ENCODE peak calls at places on chromosome 1, in four cellular contexts. K is H1, D is hepatocyte, R is IMR-90. P is an unnamed sample.
A peak's percentile ranks its signal among the peaks of the same experiment; 100 is the strongest.

GRCh38 chr1:8794605-8795004 is 22.8 kb downstream of the RERE start:
- DNase-seq in K (peak; percentile 46), D (no peak), R (no peak), P (no peak)

GRCh38 chr1:2088434-2088833 is 38.2 kb downstream of the PRKCZ start:
- DNase-seq in K (no peak), D (no peak), R (peak; percentile 90), P (no peak)

GRCh38 chr1:58893257-58893869 is 109.5 kb upstream of the JUN start:
- DNase-seq in K (no peak), D (no peak), R (no peak), P (no peak)

GRCh38 chr1:43975249-43975961 is 645 bp downstream of the ATP6V0B start:
- DNase-seq in K (no peak), D (peak; percentile 72), R (no peak), P (peak; percentile 29)

GRCh38 chr1:223417444-223417843 is 24.2 kb downstream of the CCDC185 start:
- DNase-seq in K (no peak), D (no peak), R (no peak), P (no peak)

GRCh38 chr1:177780096-177780700 is 189.7 kb downstream of the SEC16B start:
- DNase-seq in K (no peak), D (peak; percentile 69), R (peak; percentile 57), P (peak; percentile 51)

GRCh38 chr1:202037706-202038296 is 27.4 kb downstream of the ELF3 start:
- DNase-seq in K (no peak), D (no peak), R (peak; percentile 72), P (peak; percentile 80)

GRCh38 chr1:170705981-170706380 is 42.0 kb downstream of the PRRX1 start:
- DNase-seq in K (no peak), D (no peak), R (peak; percentile 26), P (no peak)

GRCh38 chr1:67741121-67741520 is 56.1 kb downstream of the GADD45A start:
- DNase-seq in K (no peak), D (peak; percentile 60), R (no peak), P (no peak)

GRCh38 chr1:223864084-223864483 is 18.3 kb upstream of the TP53BP2 start:
- DNase-seq in K (no peak), D (no peak), R (no peak), P (no peak)

GRCh38 chr1:54120698-54121481 is 31.9 kb downstream of the CDCP2 start:
- DNase-seq in K (peak; percentile 63), D (peak; percentile 21), R (no peak), P (no peak)

GRCh38 chr1:112431038-112431437 is 35.0 kb downstream of the CTTNBP2NL start:
- DNase-seq in K (no peak), D (no peak), R (no peak), P (no peak)

GRCh38 chr1:209307836-209308235 is 275.7 kb upstream of the CAMK1G start:
- DNase-seq in K (no peak), D (no peak), R (no peak), P (no peak)

GRCh38 chr1:98940680-98941079 is 64.0 kb downstream of the PLPPR5 start:
- DNase-seq in K (no peak), D (no peak), R (peak; percentile 81), P (peak; percentile 71)

GRCh38 chr1:67446893-67447292 is 16.7 kb upstream of the SERBP1 start:
- DNase-seq in K (no peak), D (no peak), R (no peak), P (no peak)

GRCh38 chr1:198788561-198789064 is 149.8 kb downstream of the PTPRC start:
- DNase-seq in K (peak; percentile 53), D (peak; percentile 34), R (no peak), P (no peak)

GRCh38 chr1:214549604-214550338 is 1.6 kb downstream of the PTPN14 start:
- DNase-seq in K (no peak), D (peak; percentile 55), R (peak; percentile 62), P (peak; percentile 49)

GRCh38 chr1:152047607-152047953 is 10.8 kb upstream of the S100A11 start:
- DNase-seq in K (no peak), D (no peak), R (peak; percentile 89), P (peak; percentile 98)

GRCh38 chr1:23555949-23556640 is 3.2 kb downstream of the ID3 start:
- DNase-seq in K (peak; percentile 76), D (peak; percentile 62), R (peak; percentile 86), P (peak; percentile 89)

GRCh38 chr1:244273845-244274619 is 177.7 kb downstream of the ADSS2 start:
- DNase-seq in K (no peak), D (peak; percentile 54), R (peak; percentile 100), P (peak; percentile 90)

GRCh38 chr1:195954848-195955247 is 653.4 kb downstream of the KCNT2 start:
- DNase-seq in K (no peak), D (no peak), R (no peak), P (no peak)

GRCh38 chr1:8370046-8370881 is 52.4 kb downstream of the SLC45A1 start:
- DNase-seq in K (no peak), D (no peak), R (peak; percentile 33), P (no peak)

GRCh38 chr1:84117868-84118267 is 26.2 kb upstream of the PRKACB start:
- DNase-seq in K (no peak), D (no peak), R (peak; percentile 78), P (peak; percentile 37)

GRCh38 chr1:199778324-199778955 is 249.1 kb upstream of the NR5A2 start:
- DNase-seq in K (no peak), D (peak; percentile 61), R (no peak), P (no peak)

GRCh38 chr1:155179107-155180031 is 5.7 kb downstream of the TRIM46 start:
- DNase-seq in K (no peak), D (peak; percentile 2), R (no peak), P (no peak)

GRCh38 chr1:45356186-45356585 is 15.9 kb upstream of the MUTYH start:
- DNase-seq in K (no peak), D (peak; percentile 24), R (peak; percentile 55), P (peak; percentile 68)

GRCh38 chr1:220631238-220631842 is 58.8 kb upstream of the C1orf115 start:
- DNase-seq in K (no peak), D (no peak), R (no peak), P (peak; percentile 9)

GRCh38 chr1:79633456-79633855 is 626.9 kb upstream of the ADGRL4 start:
- DNase-seq in K (no peak), D (no peak), R (peak; percentile 83), P (peak; percentile 35)

GRCh38 chr1:110673805-110674336 is 869 bp downstream of the KCNA3 start:
- DNase-seq in K (no peak), D (no peak), R (no peak), P (no peak)

GRCh38 chr1:24098102-24098501 is 13.8 kb downstream of the MYOM3 start:
- DNase-seq in K (no peak), D (no peak), R (no peak), P (no peak)

GRCh38 chr1:8217011-8217711 is 100.8 kb upstream of the SLC45A1 start:
- DNase-seq in K (peak; percentile 75), D (peak; percentile 64), R (no peak), P (no peak)

GRCh38 chr1:33235521-33235920 is 20.8 kb upstream of the ZNF362 start:
- DNase-seq in K (no peak), D (no peak), R (no peak), P (no peak)

GRCh38 chr1:30680879-30681278 is 42.5 kb downstream of the MATN1 start:
- DNase-seq in K (no peak), D (no peak), R (no peak), P (no peak)

GRCh38 chr1:33696962-33697361 is 166.9 kb upstream of the HMGB4 start:
- DNase-seq in K (no peak), D (no peak), R (no peak), P (no peak)

GRCh38 chr1:2952371-2952770 is 68.9 kb upstream of the ACTRT2 start:
- DNase-seq in K (no peak), D (no peak), R (no peak), P (no peak)

GRCh38 chr1:101237229-101237837 is 514 bp downstream of the S1PR1 start:
- DNase-seq in K (no peak), D (no peak), R (peak; percentile 75), P (peak; percentile 46)

GRCh38 chr1:192546596-192547199 is 28.9 kb upstream of the RGS1 start:
- DNase-seq in K (no peak), D (no peak), R (no peak), P (no peak)

DNA sequence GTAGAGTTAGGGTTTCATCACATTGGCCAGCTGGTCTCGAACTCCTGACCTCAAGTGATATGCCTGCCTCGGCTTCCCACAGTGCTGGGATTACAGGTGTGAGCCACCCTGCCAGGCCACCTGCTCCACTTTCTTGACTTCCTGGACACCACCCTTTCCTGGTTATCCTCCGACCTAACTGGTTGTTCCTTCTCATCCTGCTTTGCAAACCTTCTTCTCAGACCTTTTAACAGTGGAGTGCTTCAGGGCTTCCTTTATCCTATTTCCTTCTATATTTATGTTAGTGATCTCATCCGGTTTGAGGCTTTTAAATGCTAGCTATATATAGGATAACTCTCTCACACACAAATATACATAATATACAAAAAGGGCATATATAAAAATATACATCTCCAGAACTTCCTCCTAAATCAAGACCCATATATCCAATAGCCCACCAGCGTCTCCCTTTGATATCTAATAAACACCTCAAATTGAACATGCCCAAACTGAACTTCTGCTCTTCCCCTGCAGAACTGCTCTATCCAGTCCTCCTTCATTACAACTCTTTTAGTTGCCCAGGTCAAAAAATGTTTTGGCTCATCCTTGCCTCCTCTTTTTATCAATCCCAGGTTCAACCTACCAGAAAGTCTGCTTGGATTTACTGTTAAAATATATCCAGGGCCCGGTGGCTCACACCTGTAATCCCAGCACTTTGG is 19.5 kb upstream of the UQCRHL start:
- DNase-seq in K (no peak), D (no peak), R (no peak), P (no peak)
- H4K20me1 ChIP-seq in K (no peaks in the 10 kb centered on the region), D (no peaks in the 10 kb centered on the region), R (no peaks in the 10 kb centered on the region), P (no peaks in the 10 kb centered on the region)

GRCh38 chr1:231776006-231776707 is 149.6 kb downstream of the DISC1 start:
- DNase-seq in K (no peak), D (peak; percentile 15), R (peak; percentile 86), P (no peak)
- TF ChIP-seq CTCF in K (no peak), D (no peak), R (peak; percentile 28), P (no peak)

GRCh38 chr1:167136191-167136614 is 42.3 kb downstream of the STYXL2 start:
- DNase-seq in K (no peak), D (peak; percentile 36), R (peak; percentile 12), P (peak; percentile 71)
- H2AFZ ChIP-seq in K (peak overlapping the region; percentile 6), D (no peak overlapping the region), R (no peak overlapping the region), P (peak overlapping the region; percentile 64)

GRCh38 chr1:172537366-172537765 is 4.4 kb downstream of the SUCO start:
- DNase-seq in K (no peak), D (no peak), R (peak; percentile 29), P (peak; percentile 73)
- H4K20me1 ChIP-seq in K (no peaks in the 10 kb centered on the region), D (peaks cover 81% of the 10 kb centered on the region), R (peaks cover 39% of the 10 kb centered on the region), P (no peaks in the 10 kb centered on the region)

DNA sequence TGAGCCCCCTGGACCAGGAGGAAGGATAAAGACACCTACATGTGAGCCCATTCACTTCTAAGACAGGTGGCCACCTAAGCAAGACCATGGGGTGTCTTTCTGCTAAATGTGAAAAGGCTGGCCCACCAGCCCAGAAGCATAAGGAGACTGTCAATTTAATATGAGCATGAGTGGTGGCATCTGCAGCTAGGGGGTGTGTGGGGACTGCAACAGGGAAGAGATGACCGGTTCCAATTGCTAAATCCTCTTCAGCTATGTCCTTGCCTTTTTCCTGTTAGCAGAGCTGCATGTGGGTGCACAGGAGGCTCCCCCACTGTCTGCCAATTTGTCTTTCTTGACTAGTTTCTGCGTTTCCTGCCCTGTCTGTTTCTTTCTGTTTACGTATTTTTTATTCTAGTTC is 22.3 kb upstream of the BMP8A start:
- DNase-seq in K (no peak), D (no peak), R (no peak), P (no peak)
- TF ChIP-seq CTCF in K (no peak), D (no peak), R (no peak), P (no peak)